ENCODE peak calls at places on chromosomes 6 and 20, in four cellular contexts. R, G, W and U are unnamed samples.

GRCh38 chr6:134094436-134094835 is 42.0 kb upstream of the SLC2A12 start:
- DNase-seq in R (no peak), G (no peak), W (no peak), U (no peak)

GRCh38 chr6:39855356-39855995 is 63.3 kb downstream of the DAAM2 start:
- DNase-seq in R (no peak), G (no peak), W (no peak), U (no peak)

GRCh38 chr6:170291271-170292110 is 613 bp upstream of the DLL1 start:
- DNase-seq in R (peak; percentile 44), G (no peak), W (no peak), U (peak; percentile 64)

GRCh38 chr6:154394571-154394970 is 38.0 kb upstream of the IPCEF1 start:
- DNase-seq in R (no peak), G (no peak), W (no peak), U (no peak)

GRCh38 chr20:40945754-40946451 is 82.7 kb upstream of the TOP1 start:
- DNase-seq in R (peak; percentile 56), G (no peak), W (no peak), U (peak; percentile 77)

GRCh38 chr6:7765575-7766325 is 39.9 kb downstream of the BMP6 start:
- DNase-seq in R (no peak), G (no peak), W (no peak), U (no peak)

GRCh38 chr20:1357921-1358671 is 29.2 kb upstream of the SDCBP2 start:
- DNase-seq in R (no peak), G (no peak), W (no peak), U (no peak)

GRCh38 chr6:135323202-135323668 is 142.1 kb downstream of the MYB start:
- DNase-seq in R (no peak), G (peak; percentile 82), W (no peak), U (no peak)

DNA sequence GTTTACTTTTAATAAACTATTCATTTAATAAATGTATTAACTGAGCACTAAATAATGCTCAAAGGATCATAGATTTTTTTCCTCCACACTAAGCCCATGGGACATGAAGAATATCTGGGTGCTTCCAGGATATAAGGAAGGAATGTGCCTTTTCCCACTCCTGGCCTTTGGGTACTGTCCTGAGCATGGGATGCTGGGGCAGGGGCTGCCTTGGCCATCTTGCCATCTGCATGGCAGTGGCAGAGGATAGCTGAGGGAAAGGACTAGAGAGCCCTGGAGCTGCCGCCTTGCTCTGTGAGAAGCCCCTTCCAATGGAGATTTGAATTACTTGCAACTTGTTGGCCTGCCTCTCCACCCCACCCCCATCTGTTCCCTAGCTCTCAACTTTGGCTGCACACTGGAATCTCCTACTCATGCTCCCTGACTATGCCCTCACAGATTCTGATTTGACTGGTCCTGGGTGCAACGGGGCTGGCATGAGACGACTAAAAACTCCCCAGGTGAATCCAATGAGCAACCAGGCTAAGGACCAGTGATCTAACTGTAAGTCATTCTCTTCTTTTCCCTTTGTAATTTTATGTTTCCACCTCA is 15.6 kb downstream of the DDRGK1 start:
- DNase-seq in R (no peak), G (no peak), W (no peak), U (no peak)
- TF ChIP-seq POLR2A in R (no peak), G (no peak), W (no peak), U (no peak)

GRCh38 chr6:31462026-31462963 is 35.6 kb upstream of the MICB start:
- DNase-seq in R (peak; percentile 6), G (no peak), W (no peak), U (no peak)

GRCh38 chr6:31465185-31465536 is 32.8 kb upstream of the MICB start:
- DNase-seq in R (no peak), G (no peak), W (no peak), U (no peak)

GRCh38 chr6:31464252-31465184 is 33.4 kb upstream of the MICB start:
- DNase-seq in R (no peak), G (no peak), W (no peak), U (no peak)

GRCh38 chr6:31465718-31466117 is 32.2 kb upstream of the MICB start:
- DNase-seq in R (no peak), G (no peak), W (no peak), U (no peak)

GRCh38 chr6:31462964-31463940 is 34.7 kb upstream of the MICB start:
- DNase-seq in R (peak; percentile 86), G (peak; percentile 86), W (peak; percentile 94), U (peak; percentile 95)
- TF ChIP-seq POLR2A in R (no peak), G (no peak), W (peak; percentile 76), U (no peak)

GRCh38 chr20:37534401-37535157 is 6.9 kb upstream of the BLCAP start:
- DNase-seq in R (peak; percentile 95), G (peak; percentile 49), W (peak; percentile 49), U (peak; percentile 75)
- TF ChIP-seq POLR2A in R (no peak), G (no peak), W (no peak), U (no peak)

DNA sequence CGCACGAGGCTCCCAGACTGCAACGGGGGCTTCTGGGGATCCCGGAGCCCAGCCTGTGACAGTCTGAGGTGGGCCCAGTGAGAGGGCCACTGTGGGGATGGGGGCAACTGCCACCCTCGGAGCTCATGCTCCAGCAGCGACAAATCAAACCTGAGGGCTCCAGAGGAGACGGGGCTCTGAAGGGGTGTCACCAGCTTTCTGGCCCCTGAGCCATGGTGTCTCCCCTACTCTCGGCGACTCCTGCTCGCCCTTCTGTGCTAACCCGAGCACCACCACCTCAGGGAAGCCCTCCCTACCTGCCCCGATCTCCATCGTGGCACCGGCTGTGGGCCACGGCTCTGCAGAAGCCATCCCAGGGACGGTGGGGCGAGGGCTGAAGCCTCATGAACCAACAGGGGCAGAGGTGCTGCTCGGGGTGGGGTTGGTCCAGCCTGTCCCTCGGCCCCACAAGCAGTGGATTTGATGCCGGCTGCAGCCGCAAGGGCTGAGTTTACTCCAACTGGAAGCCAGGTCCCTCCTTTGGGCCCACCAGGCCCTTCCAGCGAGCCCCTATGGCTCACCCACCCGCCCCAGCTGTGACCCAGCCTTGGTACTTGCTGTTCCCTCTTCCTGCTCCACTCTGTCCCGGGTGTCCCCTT is 102.7 kb downstream of the ASXL1 start:
- DNase-seq in R (no peak), G (no peak), W (no peak), U (no peak)
- TF ChIP-seq POLR2A in R (no peak), G (no peak), W (no peak), U (no peak)

GRCh38 chr20:62925420-62926228 is 681 bp downstream of the DIDO1 start:
- DNase-seq in R (no peak), G (peak; percentile 41), W (peak; percentile 78), U (peak; percentile 49)
- TF ChIP-seq POLR2A in R (no peak), G (no peak), W (no peak), U (no peak)

DNA sequence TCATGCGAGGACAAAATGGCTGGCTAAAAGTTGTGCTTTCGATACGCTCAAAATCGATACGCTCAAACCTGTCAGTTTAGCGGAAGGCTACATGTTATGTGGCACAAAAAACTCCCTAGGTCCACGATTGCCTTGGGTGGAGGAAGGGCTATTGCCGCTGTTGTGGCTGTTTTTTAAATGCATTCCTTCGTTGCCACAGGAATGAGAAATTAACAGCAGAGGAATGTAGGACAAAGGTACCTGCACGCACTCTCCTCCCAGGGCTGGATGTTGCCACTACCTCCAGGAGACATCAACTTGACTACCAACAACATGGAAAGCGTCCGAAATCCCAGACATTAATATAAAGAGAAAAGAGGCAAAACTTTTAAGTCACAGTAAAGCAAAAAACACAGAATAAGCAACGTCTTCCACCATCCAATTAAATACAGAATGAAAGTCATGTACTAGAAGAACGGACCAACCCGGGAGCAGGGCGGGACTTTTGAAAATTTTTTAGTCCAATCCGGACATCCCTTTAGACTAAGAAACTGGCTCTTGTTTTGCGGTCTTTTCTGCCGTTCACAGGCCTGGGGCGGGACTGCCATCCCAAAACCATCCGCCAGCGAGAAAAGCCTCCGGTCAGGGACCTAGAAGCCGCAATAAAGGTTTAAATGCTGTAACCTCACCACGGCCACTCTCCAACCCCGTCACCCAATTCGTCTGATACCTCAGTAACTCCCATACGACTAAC is 32.1 kb upstream of the HFE start:
- DNase-seq in R (peak; percentile 94), G (peak; percentile 86), W (peak; percentile 95), U (peak; percentile 96)
- TF ChIP-seq POLR2A in R (peak; percentile 98), G (peak; percentile 95), W (peak; percentile 11), U (peak; percentile 40)

GRCh38 chr6:31660998-31661866 is 654 bp upstream of the C6orf47 start:
- DNase-seq in R (no peak), G (no peak), W (no peak), U (no peak)
- TF ChIP-seq POLR2A in R (no peak), G (peak; percentile 38), W (no peak), U (no peak)

DNA sequence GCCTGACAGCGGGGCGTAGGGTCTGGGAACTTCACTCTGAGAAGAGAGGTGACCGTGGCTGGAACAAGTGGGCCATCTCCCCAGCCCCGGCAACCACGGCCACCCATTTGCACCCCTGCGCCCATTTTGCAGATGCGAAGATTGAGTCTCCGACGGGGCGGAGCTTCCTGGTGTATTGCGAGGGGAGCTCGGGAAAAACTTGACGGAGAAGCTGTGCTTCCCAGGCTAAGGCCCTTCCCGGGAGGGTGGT is 653 bp downstream of the ZNF335 start:
- DNase-seq in R (no peak), G (no peak), W (no peak), U (no peak)
- TF ChIP-seq POLR2A in R (no peak), G (no peak), W (no peak), U (no peak)